ENCODE peak calls at places on chromosome 4, in six cellular contexts. N is NCI-H446; T is lung microvascular endothelial cell; V is PC-3; I is NCI-H1092 treated with DMSO at 0.1 percent for 48 hours; L is stimulated activated CD4-positive, alpha-beta T cell treated with anti-CD3 and anti-CD28 coated beads, Interleukin-12 subunit alpha, Interleukin-12 subunit beta, amount 100 ng/mL, for 48 hours. O is an unnamed sample.
A peak's percentile ranks its signal among the peaks of the same experiment; 100 is the strongest.

GRCh38 chr4:79576480-79576803 is 168.4 kb upstream of the GK2 start:
- DNase-seq in N (peak; percentile 61), T (peak; percentile 34), V (peak; percentile 60), I (peak; percentile 68), L (no peak), O (no peak)

GRCh38 chr4:107734120-107734519 is 14.1 kb upstream of the PAPSS1 start:
- DNase-seq in N (no peak), T (no peak), V (peak; percentile 33), I (no peak), L (no peak), O (no peak)

GRCh38 chr4:31442236-31442635 is 722.1 kb downstream of the PCDH7 start:
- DNase-seq in N (no peak), T (no peak), V (no peak), I (no peak), L (no peak), O (no peak)

GRCh38 chr4:1033840-1034551 is 22.6 kb downstream of the FGFRL1 start:
- DNase-seq in N (no peak), T (no peak), V (no peak), I (no peak), L (no peak), O (no peak)

GRCh38 chr4:57191523-57192034 is 81.4 kb upstream of the IGFBP7 start:
- DNase-seq in N (peak; percentile 85), T (peak; percentile 11), V (peak; percentile 64), I (peak; percentile 66), L (no peak), O (no peak)

GRCh38 chr4:166078956-166079355 is 205.9 kb downstream of the TLL1 start:
- DNase-seq in N (no peak), T (peak; percentile 4), V (peak; percentile 46), I (no peak), L (no peak), O (no peak)

GRCh38 chr4:43136752-43137151 is 244.2 kb downstream of the GRXCR1 start:
- DNase-seq in N (no peak), T (no peak), V (no peak), I (no peak), L (no peak), O (no peak)

GRCh38 chr4:111136438-111136837 is 513.6 kb upstream of the PITX2 start:
- DNase-seq in N (peak; percentile 30), T (peak; percentile 3), V (peak; percentile 13), I (no peak), L (no peak), O (no peak)

GRCh38 chr4:72569719-72570235 is 756 bp upstream of the ADAMTS3 start:
- DNase-seq in N (no peak), T (peak; percentile 22), V (peak; percentile 43), I (no peak), L (no peak), O (no peak)

GRCh38 chr4:41142356-41142755 is 72.0 kb downstream of the APBB2 start:
- DNase-seq in N (no peak), T (no peak), V (no peak), I (no peak), L (no peak), O (no peak)

GRCh38 chr4:47386592-47387235 is 76.8 kb downstream of the COMMD8 start:
- DNase-seq in N (no peak), T (no peak), V (no peak), I (no peak), L (no peak), O (no peak)